ENCODE peak calls at places on chromosomes 1 and 21, in seven cellular contexts. Q is K562, P is A549, G is sigmoid colon, S is tibial nerve, A is suprapubic skin, E is SK-N-SH. F is an unnamed sample.
A peak's percentile ranks its signal among the peaks of the same experiment; 100 is the strongest.

GRCh38 chr1:29786791-29787732 is 550.7 kb downstream of the PTPRU start:
- DNase-seq in Q (no peak), P (no peak), G (no peak), A (no peak), S (no peak), E (peak; percentile 19), F (no peak)

GRCh38 chr1:60213253-60213652 is 139.7 kb upstream of the C1orf87 start:
- DNase-seq in E (no peak), A (no peak), P (no peak), Q (no peak), G (no peak), S (no peak), F (no peak)

GRCh38 chr1:218344814-218345672 is at the start of gene TGFB2:
- DNase-seq in P (peak; percentile 55), S (peak; percentile 64), Q (peak; percentile 75), A (no peak), G (peak; percentile 87), E (no peak), F (peak; percentile 21)

GRCh38 chr21:45227735-45228134 is 60.0 kb downstream of the POFUT2 start:
- DNase-seq in E (peak; percentile 51), P (no peak), Q (no peak), G (no peak), A (no peak), S (no peak), F (no peak)

GRCh38 chr1:11963622-11964021 is 16.6 kb upstream of the MFN2 start:
- DNase-seq in G (no peak), A (no peak), E (no peak), S (no peak), P (no peak), Q (no peak), F (no peak)

GRCh38 chr1:86377341-86377740 is 18.8 kb downstream of the ODF2L start:
- DNase-seq in E (no peak), G (no peak), A (no peak), P (no peak), Q (peak; percentile 11), S (no peak), F (no peak)

GRCh38 chr1:18365099-18365705 is 115.5 kb upstream of the KLHDC7A start:
- DNase-seq in E (no peak), P (no peak), G (no peak), A (no peak), Q (peak; percentile 13), S (no peak), F (no peak)

GRCh38 chr1:7679873-7680790 is 91.0 kb upstream of the VAMP3 start:
- DNase-seq in P (peak; percentile 31), Q (peak; percentile 18), A (no peak), G (peak; percentile 78), S (no peak), E (peak; percentile 93), F (peak; percentile 58)

GRCh38 chr1:61079276-61079897 is 3.0 kb upstream of the NFIA start:
- DNase-seq in E (no peak), S (peak; percentile 41), Q (peak; percentile 71), G (no peak), P (no peak), A (no peak), F (peak; percentile 63)

GRCh38 chr1:2205191-2205952 is 10.8 kb upstream of the FAAP20 start:
- DNase-seq in A (peak; percentile 99), E (no peak), Q (peak; percentile 95), P (no peak), G (peak; percentile 99), S (peak; percentile 96), F (peak; percentile 98)

GRCh38 chr1:28313710-28314510 is 14.9 kb upstream of the MED18 start:
- DNase-seq in S (no peak), E (no peak), P (peak; percentile 47), A (peak; percentile 83), G (no peak), Q (peak; percentile 72), F (peak; percentile 52)

GRCh38 chr21:26956216-26956615 is 10.7 kb downstream of the ADAMTS5 start:
- DNase-seq in A (no peak), G (no peak), P (no peak), Q (no peak), S (no peak), E (no peak), F (no peak)

GRCh38 chr1:106619827-106620134 is 436.7 kb upstream of the PRMT6 start:
- DNase-seq in S (no peak), G (no peak), A (no peak), E (no peak), Q (no peak), P (no peak), F (no peak)

GRCh38 chr1:198134252-198134651 is 22.5 kb upstream of the NEK7 start:
- DNase-seq in E (no peak), Q (no peak), G (no peak), P (no peak), S (no peak), A (no peak), F (no peak)

GRCh38 chr1:89607888-89608626 is 24.9 kb upstream of the LRRC8C start:
- DNase-seq in Q (peak; percentile 30), P (no peak), G (no peak), E (no peak), S (no peak), A (no peak), F (no peak)

GRCh38 chr1:158176399-158176798 is 4.3 kb upstream of the CD1D start:
- DNase-seq in A (no peak), E (no peak), G (no peak), Q (no peak), S (no peak), P (no peak), F (no peak)

DNA sequence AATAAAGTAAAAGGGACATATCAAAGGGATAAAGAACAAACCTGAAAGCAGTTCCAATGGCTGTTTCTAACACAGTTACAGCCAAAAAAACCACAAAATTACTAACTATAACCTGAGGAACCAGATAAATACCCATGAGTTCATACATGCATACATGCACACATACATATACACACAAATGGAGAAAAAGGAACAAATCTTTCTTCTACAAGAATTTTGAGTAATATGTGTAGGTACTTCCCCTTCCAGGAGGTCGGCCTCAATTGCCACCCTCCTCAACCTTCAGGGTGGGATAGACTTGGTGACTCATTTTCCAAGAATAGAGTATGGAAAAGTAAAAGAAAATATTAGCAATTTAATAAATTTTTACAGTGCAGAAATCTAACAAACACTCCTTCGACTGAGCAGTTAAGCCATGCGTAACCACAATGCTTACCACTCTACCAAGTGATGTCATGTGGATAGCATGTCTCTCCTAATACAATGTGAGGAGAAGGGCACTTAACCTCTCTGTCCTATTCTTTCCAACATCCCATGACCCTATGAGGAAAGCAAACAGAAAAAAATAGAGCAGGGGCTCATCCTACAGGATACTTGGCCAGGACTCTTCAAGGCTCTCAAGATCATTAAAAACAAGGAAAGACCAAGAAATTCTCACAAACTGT is 243.0 kb upstream of the RUNX1 start:
- DNase-seq in G (no peak), S (no peak), Q (no peak), A (no peak), P (no peak), E (no peak), F (no peak)
- H3K27ac ChIP-seq in G (no peak overlapping the region), S (no peak overlapping the region), Q (no peak overlapping the region), A (no peak overlapping the region), P (no peak overlapping the region), E (no peak overlapping the region), F (no peak overlapping the region)

GRCh38 chr1:34885405-34886247 is 26.1 kb upstream of the SMIM12 start:
- DNase-seq in E (no peak), S (no peak), G (no peak), A (no peak), Q (peak; percentile 48), P (peak; percentile 15), F (peak; percentile 55)
- H3K4me3 ChIP-seq in E (no peak overlapping the region), S (peak overlapping the region; percentile 42), G (peak overlapping the region; percentile 42), A (peak overlapping the region; percentile 23), Q (no peak overlapping the region), P (peak overlapping the region; percentile 45), F (peak overlapping the region; percentile 44)

GRCh38 chr1:109152196-109152595 is 38.3 kb downstream of the ELAPOR1 start:
- DNase-seq in Q (no peak), E (no peak), P (no peak), G (no peak), S (no peak), A (no peak), F (no peak)

GRCh38 chr1:109160054-109160840 is 46.3 kb downstream of the ELAPOR1 start:
- DNase-seq in S (no peak), A (no peak), E (no peak), G (no peak), Q (peak; percentile 43), P (no peak), F (no peak)

GRCh38 chr1:109158433-109158832 is 44.5 kb downstream of the ELAPOR1 start:
- DNase-seq in G (no peak), Q (no peak), A (no peak), P (no peak), S (no peak), E (no peak), F (no peak)

GRCh38 chr1:109161836-109162606 is 48.1 kb downstream of the ELAPOR1 start:
- DNase-seq in S (peak; percentile 29), P (no peak), Q (no peak), A (no peak), E (no peak), G (peak; percentile 70), F (no peak)

GRCh38 chr1:109156916-109157385 is 43.0 kb downstream of the ELAPOR1 start:
- DNase-seq in Q (no peak), E (no peak), A (no peak), S (no peak), G (no peak), P (no peak), F (peak; percentile 35)
- TF ChIP-seq EP300 in Q (no peak), E (no peak), A (no peak), S (no peak), G (no peak), P (no peak), F (no peak)

GRCh38 chr1:201795066-201795465 is 33.9 kb upstream of the IPO9 start:
- DNase-seq in S (no peak), E (peak; percentile 35), Q (peak; percentile 44), G (no peak), A (no peak), P (no peak), F (no peak)

GRCh38 chr1:201793306-201793925 is 35.5 kb upstream of the IPO9 start:
- DNase-seq in G (no peak), S (no peak), P (no peak), E (no peak), A (no peak), Q (no peak), F (no peak)

GRCh38 chr1:201791775-201792166 is 37.2 kb upstream of the IPO9 start:
- DNase-seq in P (no peak), A (no peak), Q (no peak), E (peak; percentile 38), S (no peak), G (no peak), F (no peak)

GRCh38 chr1:201791051-201791774 is 37.7 kb upstream of the IPO9 start:
- DNase-seq in Q (no peak), E (no peak), S (no peak), A (no peak), G (no peak), P (no peak), F (no peak)

DNA sequence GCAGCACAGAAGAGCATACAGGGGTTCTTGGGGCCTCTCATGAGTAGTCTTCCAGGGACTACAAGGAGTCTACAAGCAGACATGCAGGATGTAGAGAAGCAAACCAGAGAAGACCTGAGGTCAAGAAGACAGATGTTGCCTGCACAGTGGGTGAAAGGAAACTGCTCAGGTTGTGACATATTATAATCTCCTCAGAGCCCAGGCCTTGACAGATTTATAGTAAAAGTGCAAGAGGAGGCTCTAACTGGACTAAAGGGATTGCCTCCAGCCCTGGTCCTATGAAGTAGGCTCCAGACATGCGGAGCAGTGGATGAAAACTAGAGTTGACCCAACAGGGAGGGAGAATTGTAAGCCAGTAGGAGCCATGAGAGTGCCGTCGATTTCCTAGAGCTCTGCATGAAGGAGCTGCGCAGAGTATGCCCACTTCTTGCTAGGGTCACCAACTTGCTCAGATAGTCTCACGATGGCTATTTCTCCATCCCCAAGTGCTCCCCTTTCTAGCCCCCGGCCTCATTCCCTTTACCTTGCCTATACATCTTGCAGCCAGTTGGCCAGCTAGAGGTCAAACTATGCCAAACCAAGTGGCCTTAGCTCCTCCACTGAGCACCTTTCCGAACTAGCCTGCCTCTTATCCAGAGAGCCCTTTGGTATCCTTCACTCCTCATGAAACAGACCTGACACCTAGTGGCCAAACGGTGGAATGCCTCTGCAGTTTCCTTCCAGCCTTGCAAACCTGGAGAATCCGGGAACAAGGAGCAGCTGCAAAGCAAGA is 36.2 kb upstream of the IPO9 start:
- DNase-seq in Q (peak; percentile 86), G (peak; percentile 90), S (peak; percentile 87), E (peak; percentile 85), P (peak; percentile 90), A (peak; percentile 88), F (peak; percentile 78)
- H3K27ac ChIP-seq in Q (no peak overlapping the region), G (peak overlapping the region; percentile 76), S (peak overlapping the region; percentile 58), E (peak overlapping the region; percentile 99), P (no peak overlapping the region), A (peak overlapping the region; percentile 48), F (peak overlapping the region; percentile 75)

F was measured in transverse colon.